ENCODE peak calls at places on chromosome 6, in eight cellular contexts. T is B cell, X is lower lobe of right lung, Q is chondrocyte, N is breast epithelium, Z is testis, J is psoas muscle, A is ascending aorta. M is an unnamed sample.

GRCh38 chr6:151494235-151494950 is 576 bp downstream of the CCDC170 start:
- DNase-seq in Q (no peak), J (peak), T (peak), X (peak), Z (peak), A (peak), N (peak), M (no peak)

GRCh38 chr6:2970034-2970685 is 1.2 kb downstream of the SERPINB6 start:
- DNase-seq in Z (peak), J (no peak), T (no peak), A (peak), X (no peak), N (no peak), Q (no peak), M (no peak)

GRCh38 chr6:152532556-152533422 is 104.4 kb downstream of the SYNE1 start:
- DNase-seq in N (no peak), Z (no peak), Q (no peak), A (no peak), X (no peak), J (no peak), T (no peak), M (no peak)

GRCh38 chr6:45791600-45792168 is 224.0 kb downstream of the CLIC5 start:
- DNase-seq in A (no peak), N (no peak), J (no peak), X (no peak), T (no peak), Z (no peak), Q (no peak), M (no peak)

GRCh38 chr6:31007694-31008093 is 2.6 kb upstream of the MUC22 start:
- DNase-seq in T (no peak), Z (no peak), N (no peak), J (no peak), X (no peak), Q (no peak), A (no peak), M (no peak)

GRCh38 chr6:130975325-130975724 is 87.7 kb downstream of the EPB41L2 start:
- DNase-seq in N (no peak), Q (no peak), X (no peak), J (no peak), A (no peak), T (no peak), Z (no peak), M (no peak)

GRCh38 chr6:121590438-121590837 is 155.0 kb downstream of the GJA1 start:
- DNase-seq in A (no peak), X (no peak), J (no peak), Q (no peak), T (no peak), N (no peak), Z (no peak), M (no peak)

GRCh38 chr6:138692058-138692977 is 81.3 kb upstream of the CCDC28A start:
- DNase-seq in X (peak), Z (peak), Q (no peak), J (peak), N (peak), A (peak), T (peak), M (peak)

GRCh38 chr6:85580878-85581267 is 12.8 kb downstream of the SNX14 start:
- DNase-seq in J (peak), N (no peak), X (no peak), Q (no peak), T (no peak), A (no peak), Z (no peak), M (no peak)

GRCh38 chr6:169398342-169399105 is 144.9 kb upstream of the THBS2 start:
- DNase-seq in Q (no peak), Z (no peak), J (no peak), X (no peak), N (no peak), T (no peak), A (no peak), M (no peak)

GRCh38 chr6:98764378-98764911 is 69.9 kb upstream of the POU3F2 start:
- DNase-seq in Z (no peak), X (no peak), T (no peak), A (no peak), Q (no peak), N (no peak), J (no peak), M (no peak)

GRCh38 chr6:119255492-119255891 is 94.1 kb downstream of the MAN1A1 start:
- DNase-seq in Q (no peak), N (no peak), T (no peak), A (no peak), X (no peak), J (no peak), Z (no peak), M (no peak)

GRCh38 chr6:157631388-157631787 is 191.7 kb upstream of the SNX9 start:
- DNase-seq in J (no peak), T (no peak), A (no peak), N (no peak), X (no peak), Q (no peak), Z (no peak), M (no peak)

GRCh38 chr6:38239719-38240451 is 399.8 kb downstream of the BTBD9 start:
- DNase-seq in A (no peak), Q (no peak), Z (no peak), T (no peak), J (no peak), X (no peak), N (no peak), M (no peak)

GRCh38 chr6:108353853-108354252 is 59.0 kb downstream of the AFG1L start:
- DNase-seq in Q (no peak), X (no peak), T (no peak), N (no peak), Z (no peak), A (no peak), J (no peak), M (no peak)

GRCh38 chr6:136783495-136784270 is 8.6 kb downstream of the MAP3K5 start:
- DNase-seq in J (no peak), Q (no peak), Z (no peak), A (no peak), N (no peak), T (peak), X (peak), M (no peak)

GRCh38 chr6:72623808-72624207 is 1.9 kb downstream of the KCNQ5 start:
- DNase-seq in Q (no peak), Z (no peak), A (no peak), T (no peak), J (no peak), X (no peak), N (no peak), M (no peak)

GRCh38 chr6:6910734-6911295 is 196.9 kb upstream of the RREB1 start:
- DNase-seq in J (no peak), N (no peak), T (no peak), X (no peak), Z (no peak), Q (no peak), A (no peak), M (no peak)

GRCh38 chr6:159871911-159872310 is 18.9 kb upstream of the MAS1 start:
- DNase-seq in A (no peak), Q (no peak), T (no peak), N (no peak), J (no peak), Z (no peak), X (no peak), M (no peak)

GRCh38 chr6:130997061-130997753 is 65.8 kb downstream of the EPB41L2 start:
- DNase-seq in T (no peak), Q (no peak), X (no peak), N (no peak), J (no peak), Z (no peak), A (no peak), M (no peak)

GRCh38 chr6:111555041-111555440 is 50.6 kb downstream of the TRAF3IP2 start:
- DNase-seq in N (no peak), T (no peak), J (no peak), X (no peak), Q (no peak), A (peak), Z (no peak), M (no peak)

GRCh38 chr6:46072866-46073265 is 56.9 kb upstream of the ENPP4 start:
- DNase-seq in X (no peak), Z (no peak), N (no peak), J (no peak), Q (no peak), T (no peak), A (no peak), M (no peak)

GRCh38 chr6:72922401-72922800 is 300.5 kb downstream of the KCNQ5 start:
- DNase-seq in A (no peak), J (no peak), N (no peak), Q (no peak), X (no peak), T (no peak), Z (no peak), M (no peak)

GRCh38 chr6:17962436-17963031 is 24.9 kb downstream of the KIF13A start:
- DNase-seq in X (peak), J (peak), Q (no peak), Z (peak), T (no peak), N (peak), A (no peak), M (no peak)

GRCh38 chr6:76677017-76677416 is 604.6 kb upstream of the IMPG1 start:
- DNase-seq in A (no peak), N (no peak), Q (no peak), Z (no peak), T (no peak), J (no peak), X (no peak), M (no peak)

GRCh38 chr6:76683985-76684384 is 611.5 kb upstream of the IMPG1 start:
- DNase-seq in X (no peak), N (no peak), A (no peak), J (no peak), T (no peak), Q (no peak), Z (no peak), M (no peak)

GRCh38 chr6:76684881-76685280 is 612.4 kb upstream of the IMPG1 start:
- DNase-seq in Q (no peak), X (no peak), J (no peak), A (no peak), N (no peak), Z (no peak), T (no peak), M (no peak)

GRCh38 chr6:76681781-76682180 is 609.3 kb upstream of the IMPG1 start:
- DNase-seq in Z (no peak), A (no peak), N (no peak), J (no peak), Q (no peak), T (no peak), X (no peak), M (no peak)

GRCh38 chr6:76682842-76683241 is 610.4 kb upstream of the IMPG1 start:
- DNase-seq in Q (no peak), T (no peak), Z (no peak), N (no peak), X (no peak), A (no peak), J (no peak), M (no peak)
- TF ChIP-seq CTCF in Q (peak), T (no peak), Z (peak), N (no peak), X (peak), A (peak), J (no peak), M (no peak)

GRCh38 chr6:63799813-63800212 is 164.2 kb downstream of the PHF3 start:
- DNase-seq in Q (no peak), X (no peak), N (no peak), Z (no peak), T (no peak), A (no peak), J (no peak), M (no peak)

GRCh38 chr6:63805345-63805744 is 169.7 kb downstream of the PHF3 start:
- DNase-seq in N (no peak), Z (no peak), A (no peak), T (no peak), X (no peak), J (no peak), Q (no peak), M (no peak)

GRCh38 chr6:63804381-63804956 is 168.9 kb downstream of the PHF3 start:
- DNase-seq in J (no peak), Z (no peak), N (no peak), X (no peak), Q (no peak), T (no peak), A (no peak), M (no peak)

GRCh38 chr6:63803371-63803770 is 167.8 kb downstream of the PHF3 start:
- DNase-seq in A (no peak), N (no peak), J (no peak), X (no peak), Q (no peak), Z (no peak), T (no peak), M (no peak)

GRCh38 chr6:63802606-63803206 is 167.1 kb downstream of the PHF3 start:
- DNase-seq in N (no peak), Q (no peak), T (peak), X (no peak), J (no peak), A (no peak), Z (no peak), M (no peak)
- TF ChIP-seq CTCF in N (no peak), Q (peak), T (peak), X (peak), J (peak), A (peak), Z (peak), M (no peak)

DNA sequence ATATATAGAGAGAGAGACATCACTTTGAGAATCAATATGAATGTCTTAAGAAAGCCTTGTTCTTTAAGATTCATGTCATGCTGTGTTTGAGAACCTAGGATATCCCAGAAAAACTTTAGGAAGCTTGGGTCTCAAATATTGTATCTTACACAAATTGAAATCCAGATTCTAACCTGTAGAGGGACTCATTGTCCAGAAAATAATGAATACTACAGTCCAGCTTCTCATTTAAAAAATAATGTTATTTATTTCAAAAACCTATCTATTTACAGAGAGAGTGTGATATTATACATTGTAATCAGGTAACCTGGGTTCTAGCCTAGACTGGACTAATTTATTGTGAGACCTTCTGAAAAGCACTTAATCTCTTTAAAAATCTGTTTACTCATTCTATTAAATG is 4.2 kb downstream of the RFX6 start:
- DNase-seq in T (no peak), A (no peak), X (no peak), J (no peak), Z (no peak), Q (no peak), N (no peak), M (no peak)
- TF ChIP-seq CTCF in T (no peak), A (no peak), X (no peak), J (no peak), Z (no peak), Q (peak), N (no peak), M (no peak)

GRCh38 chr6:170575250-170575649 is 9.2 kb downstream of the PDCD2 start:
- DNase-seq in Q (no peak), X (no peak), N (no peak), J (no peak), Z (no peak), A (no peak), T (no peak), M (no peak)
- TF ChIP-seq CTCF in Q (peak), X (no peak), N (peak), J (peak), Z (no peak), A (no peak), T (no peak), M (no peak)

GRCh38 chr6:79134699-79135474 is 56.8 kb upstream of the PHIP start:
- DNase-seq in Q (no peak), N (no peak), T (no peak), Z (peak), J (no peak), X (no peak), A (no peak), M (no peak)
- TF ChIP-seq CTCF in Q (no peak), N (no peak), T (no peak), Z (no peak), J (no peak), X (no peak), A (no peak), M (no peak)

DNA sequence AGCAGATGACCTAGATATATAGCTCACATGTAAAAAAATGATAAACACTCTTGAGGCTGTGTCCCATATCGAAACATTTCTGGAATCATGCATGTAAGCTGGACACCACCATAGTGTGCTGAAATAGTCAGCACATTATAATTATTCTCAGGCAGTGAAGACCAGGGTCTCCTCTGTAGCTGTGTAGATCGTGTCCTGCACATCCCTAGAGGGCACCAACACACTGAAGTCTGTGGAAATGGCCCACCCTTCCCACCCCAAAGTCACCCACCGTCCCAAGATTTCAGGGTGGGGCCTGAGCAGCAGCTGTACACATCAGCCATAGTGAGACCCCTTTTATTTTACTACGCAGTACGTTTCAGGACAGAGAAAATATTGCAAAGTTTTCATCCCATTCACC is 21.0 kb upstream of the TMEM30A start:
- DNase-seq in A (no peak), X (no peak), Q (no peak), T (no peak), Z (no peak), N (no peak), J (no peak), M (no peak)
- TF ChIP-seq CTCF in A (no peak), X (no peak), Q (no peak), T (no peak), Z (no peak), N (no peak), J (no peak), M (no peak)

GRCh38 chr6:156590482-156590881 is 186.7 kb upstream of the ARID1B start:
- DNase-seq in A (no peak), T (no peak), Q (no peak), Z (no peak), N (no peak), X (no peak), J (no peak), M (no peak)
- TF ChIP-seq CTCF in A (no peak), T (no peak), Q (peak), Z (no peak), N (no peak), X (no peak), J (no peak), M (no peak)

GRCh38 chr6:5582758-5583157 is 321.4 kb downstream of the FARS2 start:
- DNase-seq in X (no peak), Q (no peak), T (no peak), A (no peak), N (no peak), Z (no peak), J (no peak), M (no peak)
- TF ChIP-seq CTCF in X (no peak), Q (peak), T (no peak), A (no peak), N (no peak), Z (no peak), J (no peak), M (no peak)

GRCh38 chr6:127515794-127516675 is 3.1 kb downstream of the MTCL3 start:
- DNase-seq in J (peak), T (peak), X (peak), N (no peak), Z (peak), A (peak), Q (peak), M (peak)
- TF ChIP-seq CTCF in J (no peak), T (no peak), X (no peak), N (no peak), Z (no peak), A (no peak), Q (no peak), M (no peak)